ENCODE peak calls at places on chromosome 16, in five cellular contexts. M, S, Y, H and P are unnamed samples.
A peak's percentile ranks its signal among the peaks of the same experiment; 100 is the strongest.

GRCh38 chr16:14011006-14011405 is 60.1 kb upstream of the MRTFB start:
- DNase-seq in M (no peak), S (no peak), Y (no peak), H (no peak), P (no peak)

GRCh38 chr16:12215302-12216105 is 239.0 kb downstream of the SNX29 start:
- DNase-seq in M (peak; percentile 41), S (peak; percentile 61), Y (no peak), H (peak; percentile 19), P (peak; percentile 71)

GRCh38 chr16:9151597-9151996 is 60.2 kb downstream of the HAPSTR1 start:
- DNase-seq in M (no peak), S (no peak), Y (no peak), H (no peak), P (no peak)

GRCh38 chr16:55543470-55543869 is 23.0 kb upstream of the CAPNS2 start:
- DNase-seq in M (peak; percentile 16), S (peak; percentile 4), Y (no peak), H (no peak), P (peak; percentile 38)

GRCh38 chr16:58461056-58461455 is 38.9 kb upstream of the NDRG4 start:
- DNase-seq in M (no peak), S (no peak), Y (no peak), H (peak; percentile 35), P (peak; percentile 11)

GRCh38 chr16:4945560-4946502 is 8.9 kb upstream of the PPL start:
- DNase-seq in M (no peak), S (no peak), Y (peak; percentile 71), H (no peak), P (no peak)

GRCh38 chr16:53061701-53062159 is 6.9 kb downstream of the CHD9 start:
- DNase-seq in M (no peak), S (no peak), Y (peak; percentile 48), H (no peak), P (no peak)

GRCh38 chr16:13068912-13069583 is 167.7 kb downstream of the SHISA9 start:
- DNase-seq in M (no peak), S (no peak), Y (no peak), H (no peak), P (no peak)

GRCh38 chr16:65679785-65680184 is 557.9 kb upstream of the CDH11 start:
- DNase-seq in M (no peak), S (no peak), Y (no peak), H (no peak), P (no peak)

GRCh38 chr16:88914750-88915368 is 48.4 kb upstream of the PABPN1L start:
- DNase-seq in M (no peak), S (peak; percentile 78), Y (no peak), H (no peak), P (no peak)

GRCh38 chr16:65069090-65069489 is 52.8 kb downstream of the CDH11 start:
- DNase-seq in M (no peak), S (no peak), Y (no peak), H (no peak), P (no peak)

GRCh38 chr16:2515180-2515803 is 1.5 kb downstream of the ATP6V0C start:
- DNase-seq in M (no peak), S (no peak), Y (no peak), H (no peak), P (no peak)

GRCh38 chr16:25419123-25419522 is 161.5 kb upstream of the ZKSCAN2 start:
- DNase-seq in M (no peak), S (no peak), Y (no peak), H (no peak), P (no peak)

GRCh38 chr16:15682105-15682570 is 32.1 kb downstream of the NDE1 start:
- DNase-seq in M (no peak), S (peak; percentile 48), Y (peak; percentile 71), H (peak; percentile 14), P (peak; percentile 26)

GRCh38 chr16:16004314-16004749 is 54.9 kb downstream of the ABCC1 start:
- DNase-seq in M (no peak), S (no peak), Y (no peak), H (no peak), P (no peak)

GRCh38 chr16:3520861-3521260 is 20.1 kb downstream of the CLUAP1 start:
- DNase-seq in M (no peak), S (peak; percentile 71), Y (no peak), H (no peak), P (no peak)

DNA sequence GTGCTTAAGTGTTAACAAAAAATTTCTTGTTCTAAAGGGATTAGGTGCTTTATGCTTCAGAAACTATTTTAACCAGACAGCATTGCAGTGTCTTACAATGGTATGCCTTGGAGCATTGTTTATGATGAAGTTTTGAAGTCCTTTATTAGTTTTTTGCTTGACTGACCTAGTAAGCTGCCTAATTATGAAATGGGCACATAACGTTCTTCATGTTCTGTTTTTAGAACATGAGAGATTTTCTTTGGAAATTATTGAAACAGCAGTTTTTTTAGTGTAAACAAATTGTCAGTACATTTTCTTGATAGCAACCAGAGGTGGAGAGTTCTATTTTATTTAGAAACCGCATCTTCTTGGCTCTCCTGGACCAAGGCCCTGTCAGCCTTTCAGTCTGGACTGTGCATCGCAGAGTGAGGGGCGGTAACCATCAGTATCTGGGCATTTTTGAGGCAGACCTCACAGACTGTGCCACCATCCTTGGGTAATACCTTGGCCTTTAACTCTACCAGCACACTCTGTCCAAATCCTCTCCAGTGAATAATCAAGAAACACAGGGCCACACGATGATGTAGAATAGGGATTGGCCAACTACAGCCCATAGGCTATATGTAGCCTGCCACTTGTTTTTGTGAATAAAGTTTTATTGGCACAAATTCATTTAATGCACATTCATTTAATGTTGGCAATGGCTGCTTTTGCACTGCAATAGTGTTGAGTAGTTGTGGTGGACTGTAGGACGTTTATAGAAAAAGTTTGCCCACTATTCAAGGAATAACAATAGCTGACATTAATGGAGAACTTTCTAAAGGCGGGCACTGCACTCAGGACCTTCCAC is 81.1 kb downstream of the VPS35L start:
- DNase-seq in M (no peak), S (no peak), Y (no peak), H (no peak), P (no peak)
- H3K36me3 ChIP-seq in M (peaks cover 41% of the 10 kb centered on the region), S (peaks cover 4% of the 10 kb centered on the region), Y (peaks cover 90% of the 10 kb centered on the region), H (peaks cover 18% of the 10 kb centered on the region), P (no peaks in the 10 kb centered on the region)

GRCh38 chr16:1457489-1458245 is 13.3 kb upstream of the CCDC154 start:
- DNase-seq in M (no peak), S (no peak), Y (no peak), H (no peak), P (no peak)
- H3K36me3 ChIP-seq in M (no peaks in the 10 kb centered on the region), S (peaks cover 4% of the 10 kb centered on the region), Y (peaks cover 88% of the 10 kb centered on the region), H (peaks cover 46% of the 10 kb centered on the region), P (no peaks in the 10 kb centered on the region)

GRCh38 chr16:11047057-11047456 is 102.7 kb downstream of the CLEC16A start:
- DNase-seq in M (peak; percentile 54), S (no peak), Y (no peak), H (no peak), P (no peak)
- H3K36me3 ChIP-seq in M (peaks cover 24% of the 10 kb centered on the region), S (no peaks in the 10 kb centered on the region), Y (peaks cover 85% of the 10 kb centered on the region), H (peaks cover 20% of the 10 kb centered on the region), P (no peaks in the 10 kb centered on the region)

GRCh38 chr16:74939688-74940087 is 45.2 kb downstream of the WDR59 start:
- DNase-seq in M (no peak), S (no peak), Y (no peak), H (no peak), P (no peak)
- H3K36me3 ChIP-seq in M (peaks cover 17% of the 10 kb centered on the region), S (peaks cover 18% of the 10 kb centered on the region), Y (peaks cover 92% of the 10 kb centered on the region), H (peaks cover 27% of the 10 kb centered on the region), P (peaks cover 4% of the 10 kb centered on the region)